ENCODE peak calls at places on chromosomes 6 and 20, in six cellular contexts. P is GM20000, X is WTC11, M is kidney, Z is AG04449, C is spleen. U is an unnamed sample.

GRCh38 chr6:99330159-99330558 is 19.3 kb downstream of the FAXC start:
- DNase-seq in P (peak; percentile 78), X (peak; percentile 52), M (no peak), Z (no peak), C (no peak), U (no peak)

GRCh38 chr6:125050663-125051318 is 88.6 kb downstream of the RNF217 start:
- DNase-seq in P (no peak), X (no peak), M (no peak), Z (no peak), C (no peak), U (no peak)

GRCh38 chr6:149961728-149962425 is 1.9 kb upstream of the ULBP1 start:
- DNase-seq in P (no peak), X (peak; percentile 64), M (no peak), Z (no peak), C (no peak), U (peak; percentile 24)

GRCh38 chr6:140303218-140303949 is 928.9 kb upstream of the CITED2 start:
- DNase-seq in P (no peak), X (no peak), M (no peak), Z (no peak), C (no peak), U (no peak)

GRCh38 chr20:3165473-3166337 is 6.0 kb upstream of the FASTKD5 start:
- DNase-seq in P (peak; percentile 23), X (no peak), M (peak; percentile 87), Z (no peak), C (no peak), U (no peak)

GRCh38 chr6:92008757-92009502 is 1410.4 kb downstream of the EPHA7 start:
- DNase-seq in P (no peak), X (no peak), M (no peak), Z (no peak), C (no peak), U (no peak)

GRCh38 chr20:25273046-25273445 is 25.2 kb downstream of the PYGB start:
- DNase-seq in P (no peak), X (peak; percentile 4), M (peak; percentile 26), Z (no peak), C (peak; percentile 59), U (no peak)

GRCh38 chr6:56851104-56851503 is 103.8 kb upstream of the BEND6 start:
- DNase-seq in P (no peak), X (peak; percentile 41), M (no peak), Z (no peak), C (no peak), U (no peak)

GRCh38 chr6:38688579-38689087 is 14.3 kb downstream of the GLO1 start:
- DNase-seq in P (peak; percentile 30), X (peak; percentile 20), M (no peak), Z (no peak), C (no peak), U (no peak)

GRCh38 chr6:91087864-91088263 is 501.0 kb upstream of the MAP3K7 start:
- DNase-seq in P (no peak), X (no peak), M (no peak), Z (no peak), C (no peak), U (no peak)

GRCh38 chr6:6008114-6008647 is 1.5 kb upstream of the NRN1 start:
- DNase-seq in P (no peak), X (no peak), M (no peak), Z (no peak), C (no peak), U (no peak)

GRCh38 chr20:14245368-14245970 is 91.9 kb downstream of the FLRT3 start:
- DNase-seq in P (no peak), X (no peak), M (no peak), Z (peak; percentile 19), C (no peak), U (no peak)

GRCh38 chr6:149234051-149234962 is 83.2 kb upstream of the TAB2 start:
- DNase-seq in P (no peak), X (no peak), M (no peak), Z (no peak), C (no peak), U (no peak)

GRCh38 chr20:44002861-44003260 is 88.2 kb downstream of the TOX2 start:
- DNase-seq in P (no peak), X (no peak), M (no peak), Z (no peak), C (no peak), U (no peak)

GRCh38 chr20:62201173-62202082 is 18.6 kb downstream of the MTG2 start:
- DNase-seq in P (peak; percentile 81), X (no peak), M (peak; percentile 66), Z (no peak), C (peak; percentile 85), U (no peak)

GRCh38 chr6:118501816-118502568 is 46.1 kb upstream of the PLN start:
- DNase-seq in P (no peak), X (no peak), M (no peak), Z (no peak), C (no peak), U (no peak)

GRCh38 chr6:110352603-110353303 is 5.4 kb downstream of the METTL24 start:
- DNase-seq in P (no peak), X (no peak), M (no peak), Z (no peak), C (no peak), U (no peak)

GRCh38 chr20:44651507-44652373 is at the start of gene ADA:
- DNase-seq in P (peak; percentile 77), X (peak; percentile 59), M (peak; percentile 82), Z (no peak), C (peak; percentile 90), U (no peak)

GRCh38 chr6:95599691-95600090 is 22.4 kb downstream of the MANEA start:
- DNase-seq in P (no peak), X (no peak), M (no peak), Z (no peak), C (no peak), U (no peak)

GRCh38 chr6:41894366-41895299 is 542 bp downstream of the USP49 start:
- DNase-seq in P (peak; percentile 16), X (peak; percentile 13), M (no peak), Z (no peak), C (no peak), U (peak; percentile 81)

GRCh38 chr20:48102076-48102787 is 317.0 kb upstream of the SULF2 start:
- DNase-seq in P (no peak), X (no peak), M (no peak), Z (no peak), C (no peak), U (no peak)

GRCh38 chr6:152557502-152557901 is 79.7 kb downstream of the SYNE1 start:
- DNase-seq in P (no peak), X (no peak), M (no peak), Z (no peak), C (no peak), U (no peak)

GRCh38 chr20:4026093-4026601 is 10.8 kb upstream of the RNF24 start:
- DNase-seq in P (no peak), X (no peak), M (no peak), Z (no peak), C (no peak), U (no peak)

GRCh38 chr20:62054451-62054953 is 11.2 kb downstream of the TAF4 start:
- DNase-seq in P (no peak), X (no peak), M (peak; percentile 53), Z (no peak), C (peak; percentile 51), U (no peak)

GRCh38 chr6:142297996-142298753 is 3.6 kb upstream of the ADGRG6 start:
- DNase-seq in P (no peak), X (no peak), M (no peak), Z (peak; percentile 70), C (no peak), U (no peak)

GRCh38 chr6:87164004-87164403 is 8.6 kb downstream of the ZNF292 start:
- DNase-seq in P (no peak), X (no peak), M (no peak), Z (no peak), C (no peak), U (no peak)

GRCh38 chr6:44126320-44127149 is 717 bp downstream of the MRPL14 start:
- DNase-seq in P (peak; percentile 85), X (peak; percentile 63), M (peak; percentile 85), Z (no peak), C (peak; percentile 89), U (no peak)

GRCh38 chr6:106281661-106282060 is 43.9 kb downstream of the ATG5 start:
- DNase-seq in P (no peak), X (no peak), M (no peak), Z (no peak), C (no peak), U (no peak)

GRCh38 chr6:2008383-2008976 is 236.9 kb downstream of the GMDS start:
- DNase-seq in P (no peak), X (no peak), M (no peak), Z (no peak), C (no peak), U (no peak)

GRCh38 chr20:37755665-37756064 is 61.8 kb downstream of the CTNNBL1 start:
- DNase-seq in P (no peak), X (no peak), M (no peak), Z (no peak), C (no peak), U (no peak)

GRCh38 chr6:85547719-85548118 is 45.9 kb downstream of the SNX14 start:
- DNase-seq in P (no peak), X (no peak), M (no peak), Z (no peak), C (no peak), U (no peak)

GRCh38 chr6:168201383-168201782 is 118.2 kb downstream of the DACT2 start:
- DNase-seq in P (no peak), X (peak; percentile 57), M (peak; percentile 59), Z (no peak), C (no peak), U (no peak)
- TF ChIP-seq CTCF in P (no peak), X (peak; percentile 15), M (peak; percentile 70), Z (no peak), C (no peak), U (peak; percentile 59)

DNA sequence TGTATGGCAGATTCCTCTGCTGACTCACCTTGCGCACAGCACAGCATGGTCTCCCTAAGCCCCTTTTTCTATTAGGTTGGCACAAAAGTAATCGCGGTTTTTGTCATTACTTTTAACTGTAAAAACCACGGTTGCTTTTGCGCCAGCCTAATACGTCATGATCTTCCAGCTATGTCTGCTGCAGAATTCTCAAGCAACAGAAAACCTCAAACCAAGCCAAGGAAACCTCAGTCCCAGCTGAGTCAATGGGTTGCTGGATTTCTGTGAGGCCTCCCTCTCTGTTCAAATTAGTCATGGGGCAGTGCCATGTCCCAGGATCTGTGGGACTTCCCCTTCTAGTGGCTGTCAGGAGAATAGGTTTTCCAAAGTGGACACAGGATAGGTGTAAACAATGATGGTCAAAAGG is 15.7 kb upstream of the ENPP1 start:
- DNase-seq in P (no peak), X (no peak), M (no peak), Z (no peak), C (no peak), U (no peak)
- TF ChIP-seq CTCF in P (no peak), X (no peak), M (no peak), Z (no peak), C (no peak), U (no peak)

GRCh38 chr6:66496659-66497058 is 789.6 kb upstream of the EYS start:
- DNase-seq in P (no peak), X (no peak), M (no peak), Z (no peak), C (no peak), U (no peak)
- TF ChIP-seq CTCF in P (no peak), X (peak; percentile 27), M (no peak), Z (no peak), C (no peak), U (peak; percentile 64)

DNA sequence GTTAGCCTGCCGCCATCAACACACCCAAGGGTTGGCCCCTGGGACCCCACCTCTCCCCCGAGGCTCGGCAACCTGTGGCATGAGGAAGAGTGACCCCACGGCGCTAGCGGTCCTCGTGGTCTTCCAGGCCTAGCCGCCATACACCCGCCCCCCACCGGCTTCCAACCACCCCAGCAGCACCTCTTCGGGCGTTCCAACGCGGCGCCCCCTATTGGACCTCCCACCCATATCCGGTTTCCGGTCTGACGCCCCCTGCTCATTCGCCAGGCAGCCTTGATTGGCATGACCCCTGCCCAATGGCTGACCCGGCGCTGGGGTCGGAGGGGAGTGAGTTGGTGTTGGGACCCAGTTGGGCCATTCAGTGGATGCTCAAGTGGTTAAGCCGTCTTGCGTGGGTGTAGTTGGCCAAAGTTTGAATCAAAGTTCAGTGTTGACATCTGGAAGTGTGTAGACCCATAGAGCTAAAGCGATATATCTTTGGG is at the start of gene GNAS-AS1:
- DNase-seq in P (peak; percentile 96), X (peak; percentile 95), M (peak; percentile 86), Z (peak; percentile 61), C (peak; percentile 81), U (peak; percentile 91)
- TF ChIP-seq CTCF in P (no peak), X (no peak), M (no peak), Z (no peak), C (no peak), U (peak; percentile 24)

U was measured in type B pancreatic cell.